ENCODE peak calls at places on chromosomes 1 and 21, in four cellular contexts. G is sciatic nerve; H is stimulated activated CD4-positive, alpha-beta T cell treated with anti-CD3 and anti-CD28 coated beads, Interleukin-15, amount 100 ng/mL, for 24 hours; R is GM10248. O is an unnamed sample.

GRCh38 chr1:51268675-51269033 is 32.6 kb downstream of the RNF11 start:
- DNase-seq in G (no peak), H (no peak), R (no peak), O (peak; percentile 15)

GRCh38 chr1:17276568-17276967 is 27.7 kb downstream of the PADI3 start:
- DNase-seq in G (no peak), H (no peak), R (no peak), O (no peak)

GRCh38 chr1:36739703-36740289 is 257.1 kb upstream of the CSF3R start:
- DNase-seq in G (peak; percentile 10), H (no peak), R (no peak), O (no peak)

GRCh38 chr1:224884428-224884827 is 45.0 kb upstream of the DNAH14 start:
- DNase-seq in G (no peak), H (no peak), R (no peak), O (no peak)

GRCh38 chr1:222455188-222455879 is 92.6 kb downstream of the HHIPL2 start:
- DNase-seq in G (peak; percentile 94), H (peak; percentile 86), R (peak; percentile 75), O (peak; percentile 82)

GRCh38 chr21:42777757-42778344 is 101.5 kb downstream of the WDR4 start:
- DNase-seq in G (peak; percentile 63), H (no peak), R (peak; percentile 62), O (peak; percentile 48)

GRCh38 chr1:162387226-162388082 is 5.9 kb downstream of the C1orf226 start:
- DNase-seq in G (no peak), H (no peak), R (no peak), O (no peak)

GRCh38 chr21:34671891-34672290 is 3.1 kb downstream of the CLIC6 start:
- DNase-seq in G (no peak), H (no peak), R (no peak), O (no peak)

GRCh38 chr1:2435091-2435490 is 22.7 kb upstream of the PEX10 start:
- DNase-seq in G (no peak), H (no peak), R (no peak), O (no peak)

GRCh38 chr1:244370060-244370637 is 81.6 kb downstream of the ADSS2 start:
- DNase-seq in G (no peak), H (no peak), R (no peak), O (no peak)

GRCh38 chr1:200351826-200352549 is 57.8 kb downstream of the ZNF281 start:
- DNase-seq in G (no peak), H (no peak), R (peak; percentile 41), O (peak; percentile 45)

GRCh38 chr1:16449666-16450065 is 9.1 kb downstream of the NECAP2 start:
- DNase-seq in G (no peak), H (no peak), R (no peak), O (no peak)

GRCh38 chr1:44218503-44219300 is 5.4 kb downstream of the DMAP1 start:
- DNase-seq in G (no peak), H (no peak), R (no peak), O (no peak)

GRCh38 chr1:163361123-163361934 is 39.6 kb downstream of the NUF2 start:
- DNase-seq in G (no peak), H (no peak), R (peak; percentile 4), O (peak; percentile 20)

GRCh38 chr1:212477014-212477679 is 44.4 kb downstream of the NENF start:
- DNase-seq in G (peak; percentile 90), H (peak; percentile 84), R (peak; percentile 87), O (peak; percentile 91)

GRCh38 chr21:15531986-15532385 is 197.8 kb upstream of the USP25 start:
- DNase-seq in G (no peak), H (no peak), R (no peak), O (no peak)

GRCh38 chr1:28078680-28079626 is 9.5 kb downstream of the EYA3 start:
- DNase-seq in G (no peak), H (no peak), R (no peak), O (no peak)

GRCh38 chr1:35539824-35540261 is 17.4 kb downstream of the KIAA0319L start:
- DNase-seq in G (no peak), H (no peak), R (no peak), O (peak; percentile 71)

GRCh38 chr21:23743821-23744220 is 1863.5 kb downstream of the MRPL39 start:
- DNase-seq in G (no peak), H (no peak), R (no peak), O (no peak)

GRCh38 chr21:38773108-38774061 is 32.3 kb upstream of the ETS2 start:
- DNase-seq in G (no peak), H (peak; percentile 49), R (no peak), O (peak; percentile 54)

GRCh38 chr1:79105499-79105898 is 99.0 kb upstream of the ADGRL4 start:
- DNase-seq in G (no peak), H (no peak), R (no peak), O (no peak)

GRCh38 chr1:111140680-111140967 is 601 bp downstream of the CEPT1 start:
- DNase-seq in G (no peak), H (no peak), R (no peak), O (peak; percentile 46)

GRCh38 chr1:173554089-173554488 is 48.8 kb downstream of the SLC9C2 start:
- DNase-seq in G (no peak), H (no peak), R (no peak), O (no peak)

O was measured in GM12865.